ENCODE peak calls at places on chromosome 10, in eight cellular contexts. O is DMS153; B is fibroblast of villous mesenchyme; Q is endodermal cell; H is iris pigment epithelial cell; V is T-helper 9 cell; Z is iPS-NIHi11; T is stimulated activated CD8-positive, alpha-beta memory T cell treated with anti-CD3 and anti-CD28 coated beads, Interleukin-12 subunit alpha, Interleukin-12 subunit beta, amount 100 ng/mL, for 1 hour. Y is an unnamed sample.

GRCh38 chr10:101935431-101935830 is 91.8 kb upstream of the KCNIP2 start:
- DNase-seq in H (no peak), B (no peak), T (no peak), V (no peak), Q (no peak), O (no peak), Z (no peak), Y (no peak)

GRCh38 chr10:71225291-71226058 is 13.1 kb downstream of the UNC5B start:
- DNase-seq in T (no peak), Q (no peak), Z (no peak), B (no peak), H (no peak), V (no peak), O (no peak), Y (no peak)

GRCh38 chr10:61836233-61836887 is 65.1 kb upstream of the ARID5B start:
- DNase-seq in Z (no peak), Q (no peak), T (no peak), O (no peak), H (peak), V (no peak), B (peak), Y (peak)

GRCh38 chr10:43204943-43205671 is 61.8 kb downstream of the RASGEF1A start:
- DNase-seq in Q (peak), V (peak), T (no peak), O (peak), Z (peak), B (peak), H (peak), Y (peak)

GRCh38 chr10:52059089-52059488 is 255.0 kb upstream of the DKK1 start:
- DNase-seq in H (no peak), Q (no peak), V (no peak), O (no peak), T (no peak), Z (no peak), B (no peak), Y (no peak)

GRCh38 chr10:123367181-123367580 is 213.0 kb downstream of the BUB3 start:
- DNase-seq in Q (no peak), Z (no peak), O (no peak), H (no peak), B (no peak), T (no peak), V (no peak), Y (no peak)

GRCh38 chr10:122485670-122486069 is 24.3 kb downstream of the HTRA1 start:
- DNase-seq in H (no peak), O (no peak), V (no peak), Z (no peak), Q (no peak), B (peak), T (no peak), Y (peak)

GRCh38 chr10:120103957-120104560 is 211.5 kb downstream of the SEC23IP start:
- DNase-seq in V (no peak), O (no peak), Q (peak), H (no peak), T (no peak), Z (no peak), B (no peak), Y (no peak)

GRCh38 chr10:76352300-76352699 is 920.9 kb downstream of the LRMDA start:
- DNase-seq in Q (no peak), O (no peak), H (peak), V (no peak), T (no peak), Z (no peak), B (peak), Y (peak)

GRCh38 chr10:110643670-110644597 is at the start of gene RBM20:
- DNase-seq in Z (peak), O (no peak), H (peak), T (no peak), B (peak), Q (peak), V (no peak), Y (no peak)

GRCh38 chr10:15898046-15898445 is 37.7 kb upstream of the MINDY3 start:
- DNase-seq in O (no peak), V (no peak), B (peak), Z (no peak), H (peak), Q (no peak), T (no peak), Y (peak)

GRCh38 chr10:60434418-60435046 is 44.9 kb upstream of the ANK3 start:
- DNase-seq in O (peak), H (peak), Q (peak), V (no peak), Z (peak), B (peak), T (no peak), Y (peak)

GRCh38 chr10:132961864-132962622 is 19.7 kb upstream of the CFAP46 start:
- DNase-seq in V (peak), B (peak), H (peak), T (peak), Z (peak), Q (peak), O (peak), Y (peak)

GRCh38 chr10:33661580-33662269 is 327.3 kb upstream of the NRP1 start:
- DNase-seq in O (peak), T (no peak), Z (peak), B (no peak), H (peak), V (no peak), Q (no peak), Y (no peak)

GRCh38 chr10:28139138-28139537 is 140.3 kb upstream of the ODAD2 start:
- DNase-seq in V (no peak), H (peak), B (no peak), T (no peak), Q (no peak), Z (no peak), O (no peak), Y (peak)

GRCh38 chr10:51729822-51730530 is 30.6 kb upstream of the CSTF2T start:
- DNase-seq in T (no peak), O (no peak), Q (no peak), V (no peak), Z (no peak), B (no peak), H (no peak), Y (no peak)

GRCh38 chr10:94094540-94094939 is 100.8 kb downstream of the PLCE1 start:
- DNase-seq in T (no peak), Z (no peak), B (no peak), Q (no peak), V (no peak), H (no peak), O (no peak), Y (no peak)

GRCh38 chr10:6151087-6151977 is 51.4 kb upstream of the PFKFB3 start:
- DNase-seq in H (peak), Z (peak), V (no peak), Q (peak), T (peak), O (no peak), B (peak), Y (peak)

GRCh38 chr10:58641708-58642107 is 129.0 kb downstream of the BICC1 start:
- DNase-seq in Z (no peak), V (no peak), T (no peak), O (no peak), Q (no peak), H (peak), B (peak), Y (peak)

GRCh38 chr10:22086730-22087364 is 83.3 kb upstream of the DNAJC1 start:
- DNase-seq in T (no peak), V (no peak), O (peak), H (peak), Z (peak), B (peak), Q (peak), Y (peak)

GRCh38 chr10:17025444-17026295 is 103.9 kb downstream of the CUBN start:
- DNase-seq in V (peak), T (no peak), H (peak), B (peak), Q (peak), Z (no peak), O (no peak), Y (peak)

GRCh38 chr10:75995041-75995430 is 563.6 kb downstream of the LRMDA start:
- DNase-seq in H (no peak), B (no peak), Q (no peak), V (no peak), O (no peak), Z (no peak), T (no peak), Y (no peak)

Y was measured in amniotic epithelial cell.